ENCODE peak calls at places on chromosomes 2 and 18, in ten cellular contexts. One of them, this sample, is unnamed.
A peak's percentile ranks its signal among the peaks of the same experiment; 100 is the strongest.

GRCh38 chr2:98944786-98945185 is 8.8 kb upstream of the CRACDL start:
- DNase-seq in amniotic stem cell: peak; percentile 2
- DNase-seq in tibial artery: no peak
- DNase-seq in ELR: no peak
- DNase-seq in SW480: no peak
- DNase-seq in stimulated activated CD8-positive, alpha-beta memory T cell treated with anti-CD3 and anti-CD28 coated beads, Interleukin-2, amount 100 ng/mL, for 48 hours: no peak
- DNase-seq in spleen: no peak
- DNase-seq in A549: no peak
- DNase-seq in NCI-H2081: no peak
- DNase-seq in hypothalamus: no peak
- DNase-seq in this sample: no peak

GRCh38 chr2:241989074-241989473 is 119.5 kb downstream of the RTP5 start:
- DNase-seq in spleen: peak; percentile 76
- DNase-seq in NCI-H2081: no peak
- DNase-seq in A549: no peak
- DNase-seq in SW480: peak; percentile 13
- DNase-seq in tibial artery: no peak
- DNase-seq in ELR: no peak
- DNase-seq in amniotic stem cell: no peak
- DNase-seq in stimulated activated CD8-positive, alpha-beta memory T cell treated with anti-CD3 and anti-CD28 coated beads, Interleukin-2, amount 100 ng/mL, for 48 hours: no peak
- DNase-seq in hypothalamus: no peak
- DNase-seq in this sample: no peak

GRCh38 chr2:60468390-60469085 is 84.9 kb downstream of the BCL11A start:
- DNase-seq in amniotic stem cell: no peak
- DNase-seq in hypothalamus: no peak
- DNase-seq in spleen: no peak
- DNase-seq in tibial artery: no peak
- DNase-seq in NCI-H2081: no peak
- DNase-seq in SW480: peak; percentile 12
- DNase-seq in A549: no peak
- DNase-seq in ELR: no peak
- DNase-seq in stimulated activated CD8-positive, alpha-beta memory T cell treated with anti-CD3 and anti-CD28 coated beads, Interleukin-2, amount 100 ng/mL, for 48 hours: no peak
- DNase-seq in this sample: no peak

GRCh38 chr2:149661844-149662243 is 74.3 kb upstream of the MMADHC start:
- DNase-seq in A549: peak; percentile 37
- DNase-seq in ELR: peak; percentile 58
- DNase-seq in SW480: no peak
- DNase-seq in amniotic stem cell: peak; percentile 31
- DNase-seq in stimulated activated CD8-positive, alpha-beta memory T cell treated with anti-CD3 and anti-CD28 coated beads, Interleukin-2, amount 100 ng/mL, for 48 hours: no peak
- DNase-seq in hypothalamus: no peak
- DNase-seq in tibial artery: no peak
- DNase-seq in spleen: no peak
- DNase-seq in NCI-H2081: no peak
- DNase-seq in this sample: no peak

GRCh38 chr18:8745355-8746014 is 40.1 kb downstream of the MTCL1 start:
- DNase-seq in amniotic stem cell: no peak
- DNase-seq in NCI-H2081: no peak
- DNase-seq in ELR: no peak
- DNase-seq in stimulated activated CD8-positive, alpha-beta memory T cell treated with anti-CD3 and anti-CD28 coated beads, Interleukin-2, amount 100 ng/mL, for 48 hours: no peak
- DNase-seq in hypothalamus: no peak
- DNase-seq in tibial artery: no peak
- DNase-seq in A549: no peak
- DNase-seq in SW480: no peak
- DNase-seq in spleen: no peak
- DNase-seq in this sample: no peak

GRCh38 chr2:74005786-74006185 is 21.1 kb downstream of the TET3 start:
- DNase-seq in hypothalamus: no peak
- DNase-seq in ELR: no peak
- DNase-seq in stimulated activated CD8-positive, alpha-beta memory T cell treated with anti-CD3 and anti-CD28 coated beads, Interleukin-2, amount 100 ng/mL, for 48 hours: no peak
- DNase-seq in NCI-H2081: no peak
- DNase-seq in tibial artery: no peak
- DNase-seq in A549: no peak
- DNase-seq in SW480: no peak
- DNase-seq in spleen: peak; percentile 29
- DNase-seq in amniotic stem cell: no peak
- DNase-seq in this sample: no peak

GRCh38 chr2:53903011-53903410 is 43.2 kb upstream of the GPR75 start:
- DNase-seq in spleen: no peak
- DNase-seq in NCI-H2081: no peak
- DNase-seq in amniotic stem cell: no peak
- DNase-seq in SW480: no peak
- DNase-seq in tibial artery: no peak
- DNase-seq in hypothalamus: no peak
- DNase-seq in A549: no peak
- DNase-seq in stimulated activated CD8-positive, alpha-beta memory T cell treated with anti-CD3 and anti-CD28 coated beads, Interleukin-2, amount 100 ng/mL, for 48 hours: no peak
- DNase-seq in ELR: no peak
- DNase-seq in this sample: no peak

GRCh38 chr2:69685321-69686048 is 41.9 kb upstream of the AAK1 start:
- DNase-seq in A549: peak; percentile 44
- DNase-seq in stimulated activated CD8-positive, alpha-beta memory T cell treated with anti-CD3 and anti-CD28 coated beads, Interleukin-2, amount 100 ng/mL, for 48 hours: peak; percentile 28
- DNase-seq in tibial artery: no peak
- DNase-seq in spleen: no peak
- DNase-seq in amniotic stem cell: no peak
- DNase-seq in NCI-H2081: no peak
- DNase-seq in hypothalamus: no peak
- DNase-seq in SW480: no peak
- DNase-seq in ELR: no peak
- DNase-seq in this sample: no peak

GRCh38 chr2:70767094-70767698 is 804 bp downstream of the ADD2 start:
- DNase-seq in A549: peak; percentile 42
- DNase-seq in SW480: no peak
- DNase-seq in NCI-H2081: peak; percentile 45
- DNase-seq in stimulated activated CD8-positive, alpha-beta memory T cell treated with anti-CD3 and anti-CD28 coated beads, Interleukin-2, amount 100 ng/mL, for 48 hours: no peak
- DNase-seq in ELR: no peak
- DNase-seq in tibial artery: no peak
- DNase-seq in spleen: peak; percentile 80
- DNase-seq in hypothalamus: no peak
- DNase-seq in amniotic stem cell: no peak
- DNase-seq in this sample: peak; percentile 52

GRCh38 chr2:135916232-135916631 is 40.0 kb upstream of the MCM6 start:
- DNase-seq in SW480: peak; percentile 35
- DNase-seq in A549: peak; percentile 35
- DNase-seq in ELR: peak; percentile 57
- DNase-seq in spleen: no peak
- DNase-seq in amniotic stem cell: no peak
- DNase-seq in NCI-H2081: peak; percentile 46
- DNase-seq in stimulated activated CD8-positive, alpha-beta memory T cell treated with anti-CD3 and anti-CD28 coated beads, Interleukin-2, amount 100 ng/mL, for 48 hours: no peak
- DNase-seq in tibial artery: no peak
- DNase-seq in hypothalamus: no peak
- DNase-seq in this sample: no peak